ENCODE peak calls at places on chromosomes 12 and 14, in eight cellular contexts. G is RPMI8226; S is fibroblast of pulmonary artery; X is cardiac muscle cell; F is germinal center; C is effector memory CD8-positive, alpha-beta T cell; D is NCI-H1092 treated with DMSO at 0.1 percent for 48 hours; A is gastrocnemius medialis. N is an unnamed sample.

GRCh38 chr14:32561520-32561919 is 232.4 kb downstream of the AKAP6 start:
- DNase-seq in G (no peak), S (peak), X (peak), F (no peak), C (no peak), D (no peak), A (no peak), N (no peak)

GRCh38 chr12:122422769-122423257 is 344 bp upstream of the CLIP1 start:
- DNase-seq in G (peak), S (peak), X (no peak), F (peak), C (peak), D (peak), A (no peak), N (peak)

GRCh38 chr14:68607081-68607851 is 185.6 kb downstream of the ZFP36L1 start:
- DNase-seq in G (no peak), S (peak), X (no peak), F (no peak), C (no peak), D (no peak), A (peak), N (no peak)

GRCh38 chr14:61280526-61281185 is 482 bp downstream of the TMEM30B start:
- DNase-seq in G (no peak), S (peak), X (peak), F (peak), C (peak), D (peak), A (peak), N (peak)

GRCh38 chr12:6367969-6368892 is 7.1 kb downstream of the SCNN1A start:
- DNase-seq in G (no peak), S (no peak), X (no peak), F (no peak), C (no peak), D (no peak), A (peak), N (no peak)

GRCh38 chr12:120939954-120940353 is 35.8 kb upstream of the SPPL3 start:
- DNase-seq in G (no peak), S (no peak), X (no peak), F (no peak), C (no peak), D (no peak), A (no peak), N (no peak)

GRCh38 chr12:546920-547845 is 87.4 kb downstream of the B4GALNT3 start:
- DNase-seq in G (peak), S (peak), X (peak), F (peak), C (peak), D (peak), A (no peak), N (peak)

GRCh38 chr14:91649930-91650329 is 82.0 kb downstream of the CATSPERB start:
- DNase-seq in G (peak), S (peak), X (peak), F (no peak), C (peak), D (no peak), A (no peak), N (peak)

GRCh38 chr14:96626121-96626768 is 124.1 kb downstream of the PAPOLA start:
- DNase-seq in G (no peak), S (no peak), X (no peak), F (no peak), C (no peak), D (no peak), A (no peak), N (no peak)

GRCh38 chr12:55829967-55830600 is 697 bp upstream of the DNAJC14 start:
- DNase-seq in G (no peak), S (no peak), X (peak), F (peak), C (peak), D (no peak), A (no peak), N (peak)

GRCh38 chr12:54977857-54978256 is 6.7 kb downstream of the TESPA1 start:
- DNase-seq in G (no peak), S (no peak), X (no peak), F (no peak), C (no peak), D (no peak), A (no peak), N (no peak)

GRCh38 chr14:99946652-99947489 is 118.4 kb upstream of the EVL start:
- DNase-seq in G (peak), S (no peak), X (peak), F (peak), C (peak), D (peak), A (no peak), N (peak)